ENCODE peak calls at places on chromosome 10, in six cellular contexts. I is MM.1S, A is GM13976, T is WTC11, S is dorsolateral prefrontal cortex, N is Calu3. M is an unnamed sample.

GRCh38 chr10:76301950-76302349 is 870.5 kb downstream of the LRMDA start:
- DNase-seq in I (no peak), A (no peak), T (no peak), S (no peak), N (no peak), M (no peak)

GRCh38 chr10:121265320-121265719 is 332.9 kb downstream of the FGFR2 start:
- DNase-seq in I (no peak), A (no peak), T (no peak), S (no peak), N (no peak), M (no peak)

GRCh38 chr10:62182595-62182994 is 86.0 kb downstream of the RTKN2 start:
- DNase-seq in I (no peak), A (no peak), T (no peak), S (no peak), N (no peak), M (no peak)

GRCh38 chr10:133326745-133327650 is 9.7 kb downstream of the CALY start:
- DNase-seq in I (no peak), A (no peak), T (no peak), S (no peak), N (no peak), M (no peak)

GRCh38 chr10:74050653-74051052 is 52.7 kb downstream of the VCL start:
- DNase-seq in I (no peak), A (no peak), T (no peak), S (no peak), N (no peak), M (no peak)

GRCh38 chr10:12333382-12334185 is 15.8 kb upstream of the CAMK1D start:
- DNase-seq in I (no peak), A (peak; percentile 68), T (no peak), S (no peak), N (peak; percentile 77), M (peak; percentile 37)

GRCh38 chr10:78337646-78338391 is 304.2 kb downstream of the RPS24 start:
- DNase-seq in I (no peak), A (no peak), T (no peak), S (no peak), N (no peak), M (no peak)

GRCh38 chr10:21943633-21944265 is 59.8 kb downstream of the DNAJC1 start:
- DNase-seq in I (no peak), A (no peak), T (no peak), S (no peak), N (no peak), M (no peak)

GRCh38 chr10:6299234-6299633 is 96.5 kb downstream of the PFKFB3 start:
- DNase-seq in I (no peak), A (no peak), T (no peak), S (no peak), N (peak; percentile 93), M (no peak)

GRCh38 chr10:51843966-51844365 is 144.6 kb upstream of the CSTF2T start:
- DNase-seq in I (no peak), A (no peak), T (no peak), S (no peak), N (no peak), M (no peak)

GRCh38 chr10:51804861-51805260 is 105.5 kb upstream of the CSTF2T start:
- DNase-seq in I (no peak), A (no peak), T (no peak), S (no peak), N (no peak), M (no peak)

GRCh38 chr10:113425596-113425995 is 127.3 kb upstream of the HABP2 start:
- DNase-seq in I (no peak), A (no peak), T (no peak), S (no peak), N (no peak), M (no peak)

GRCh38 chr10:37754538-37755323 is 102.7 kb downstream of the ZNF248 start:
- DNase-seq in I (peak; percentile 54), A (no peak), T (peak; percentile 15), S (no peak), N (no peak), M (no peak)

GRCh38 chr10:58217612-58218011 is 50.1 kb downstream of the IPMK start:
- DNase-seq in I (no peak), A (no peak), T (no peak), S (no peak), N (no peak), M (no peak)

GRCh38 chr10:54594289-54594688 is 206.7 kb downstream of the PCDH15 start:
- DNase-seq in I (no peak), A (no peak), T (no peak), S (no peak), N (no peak), M (no peak)

GRCh38 chr10:84783909-84784308 is 455.5 kb downstream of the CCSER2 start:
- DNase-seq in I (no peak), A (no peak), T (no peak), S (no peak), N (peak; percentile 13), M (no peak)

GRCh38 chr10:23557777-23558176 is 118.9 kb downstream of the OTUD1 start:
- DNase-seq in I (no peak), A (no peak), T (no peak), S (no peak), N (no peak), M (no peak)

GRCh38 chr10:78408671-78409472 is 375.2 kb downstream of the RPS24 start:
- DNase-seq in I (no peak), A (no peak), T (peak; percentile 25), S (peak; percentile 93), N (no peak), M (no peak)

GRCh38 chr10:61942997-61943457 is 41.5 kb downstream of the ARID5B start:
- DNase-seq in I (no peak), A (no peak), T (no peak), S (no peak), N (no peak), M (no peak)

GRCh38 chr10:45501791-45502190 is 127.8 kb downstream of the ALOX5 start:
- DNase-seq in I (no peak), A (no peak), T (no peak), S (no peak), N (no peak), M (no peak)

GRCh38 chr10:29896053-29896452 is 163.3 kb downstream of the JCAD start:
- DNase-seq in I (no peak), A (no peak), T (no peak), S (no peak), N (no peak), M (no peak)

GRCh38 chr10:4344544-4344994 is 481.4 kb upstream of the AKR1E2 start:
- DNase-seq in I (no peak), A (no peak), T (no peak), S (no peak), N (peak; percentile 51), M (no peak)

GRCh38 chr10:69718951-69719350 is 82.8 kb upstream of the COL13A1 start:
- DNase-seq in I (no peak), A (no peak), T (no peak), S (no peak), N (no peak), M (no peak)

GRCh38 chr10:69714572-69714971 is 84.5 kb downstream of the FAM241B start:
- DNase-seq in I (no peak), A (no peak), T (no peak), S (no peak), N (no peak), M (no peak)

GRCh38 chr10:69715156-69715898 is 85.3 kb downstream of the FAM241B start:
- DNase-seq in I (no peak), A (no peak), T (no peak), S (no peak), N (no peak), M (no peak)

GRCh38 chr10:69715899-69716606 is 85.7 kb upstream of the COL13A1 start:
- DNase-seq in I (no peak), A (no peak), T (no peak), S (no peak), N (no peak), M (no peak)

GRCh38 chr10:69716711-69717560 is 84.8 kb upstream of the COL13A1 start:
- DNase-seq in I (peak; percentile 45), A (peak; percentile 78), T (peak; percentile 84), S (peak; percentile 55), N (peak; percentile 89), M (no peak)
- TF ChIP-seq CTCF in I (peak; percentile 64), A (peak; percentile 71), T (peak; percentile 80), S (peak; percentile 59), N (peak; percentile 91), M (no peak)

DNA sequence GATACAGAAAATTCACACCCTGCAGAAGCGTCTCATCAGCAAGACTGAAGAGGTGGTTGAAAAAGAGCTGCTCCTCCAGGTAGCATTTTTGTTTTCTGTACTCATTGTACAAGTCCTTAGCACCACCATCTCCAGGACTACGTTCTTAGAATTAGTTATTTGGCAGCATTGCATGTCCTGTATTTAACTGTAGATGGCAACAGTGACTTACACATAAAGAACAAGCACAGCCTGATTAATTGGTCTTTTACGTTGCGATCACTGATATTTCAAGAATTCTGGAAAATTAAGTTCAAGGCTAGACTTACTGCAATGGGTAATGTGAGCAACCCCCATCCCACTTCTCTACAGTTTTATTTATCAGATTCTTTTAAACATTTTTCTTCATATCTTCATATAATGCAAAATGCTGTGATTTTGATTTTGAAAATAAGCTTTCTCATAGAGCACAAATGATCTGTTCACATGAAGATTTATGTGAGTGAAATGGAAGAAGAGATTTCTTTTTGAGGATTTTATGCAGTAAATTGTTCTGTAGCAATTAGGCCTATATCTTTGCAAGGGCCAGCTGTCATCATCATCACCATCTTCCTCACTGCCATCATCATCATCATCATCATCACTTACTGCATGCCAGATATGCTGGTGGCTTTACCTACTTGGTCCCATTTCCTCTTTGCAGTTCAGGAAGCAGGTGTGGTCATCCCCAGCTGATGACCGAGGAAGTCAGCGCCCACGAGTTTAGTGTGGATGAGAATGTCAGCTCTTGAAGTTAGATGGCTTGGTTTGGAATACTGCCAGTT is 53.3 kb downstream of the CFAP58 start:
- DNase-seq in I (no peak), A (peak; percentile 18), T (no peak), S (no peak), N (no peak), M (no peak)
- TF ChIP-seq CTCF in I (peak; percentile 16), A (no peak), T (no peak), S (peak; percentile 45), N (no peak), M (no peak)

DNA sequence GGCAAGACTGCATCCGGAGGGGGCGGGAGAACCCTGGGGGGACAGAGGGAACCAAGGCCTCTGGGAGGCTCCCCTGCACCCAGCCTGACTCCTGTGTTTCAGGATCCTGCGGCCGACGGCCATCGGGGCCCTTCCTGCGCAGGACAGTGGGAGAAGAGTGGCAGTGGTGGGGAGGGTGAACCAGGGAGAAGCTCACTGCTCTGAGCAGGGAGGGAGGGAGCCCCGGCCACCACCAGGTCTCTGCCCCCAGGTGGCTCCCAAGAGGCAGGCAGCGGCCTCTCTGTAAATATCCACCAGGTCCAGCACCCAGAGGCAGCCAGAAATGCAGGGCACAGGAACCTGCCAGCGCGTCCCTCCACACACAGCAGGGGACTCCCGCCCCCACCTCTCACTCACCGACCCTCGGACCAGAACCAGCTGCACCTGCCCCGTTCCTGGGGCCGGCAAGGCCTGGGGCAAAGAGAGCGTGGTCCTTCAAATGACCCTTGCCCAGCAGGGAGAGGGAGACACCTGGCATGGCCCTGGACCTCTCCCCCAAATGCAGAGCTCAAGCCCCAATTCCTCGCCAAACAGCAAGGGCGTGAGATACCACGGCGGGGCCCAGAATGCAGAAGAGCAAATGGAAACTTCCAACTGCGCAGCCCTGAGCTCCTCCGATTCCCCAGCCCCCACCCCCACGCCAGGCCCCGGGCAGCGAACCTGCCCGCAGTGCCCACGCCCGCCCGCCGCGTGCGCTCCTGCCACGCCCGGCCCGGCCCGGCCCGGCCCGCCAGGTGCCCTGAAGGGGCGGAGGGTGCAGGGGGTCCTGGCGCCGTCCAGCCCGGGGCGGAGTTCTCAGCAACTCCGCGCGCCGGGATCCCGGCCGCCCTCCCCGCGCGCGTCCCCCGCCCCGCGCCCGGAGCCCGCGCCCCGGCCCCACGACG is 805 bp downstream of the RASGEF1A start:
- DNase-seq in I (no peak), A (peak; percentile 54), T (peak; percentile 55), S (peak; percentile 38), N (peak; percentile 80), M (no peak)
- TF ChIP-seq CTCF in I (peak; percentile 5), A (no peak), T (no peak), S (no peak), N (peak; percentile 65), M (no peak)

GRCh38 chr10:50554995-50555568 is 68.7 kb downstream of the SGMS1 start:
- DNase-seq in I (peak; percentile 19), A (no peak), T (peak; percentile 39), S (peak; percentile 35), N (no peak), M (no peak)
- TF ChIP-seq CTCF in I (no peak), A (no peak), T (no peak), S (no peak), N (no peak), M (no peak)